ENCODE peak calls at places on chromosomes 2 and 18, in six cellular contexts. A is mesenteric fat pad; F is dorsolateral prefrontal cortex; E is iris pigment epithelial cell; U is hypothalamus; Y is stimulated activated naive B cell treated with anti-CD40 and anti-IgM and Interleukin-4, amounts not matched to agents 10 μg/mL and 1 μg/mL and 100 μg/mL, for 72 hours. H is an unnamed sample.

GRCh38 chr18:25592804-25593360 is 240.9 kb upstream of the ZNF521 start:
- DNase-seq in A (no peak), F (no peak), E (no peak), U (no peak), Y (no peak), H (no peak)

GRCh38 chr2:124988111-124988510 is 963.0 kb downstream of the CNTNAP5 start:
- DNase-seq in A (no peak), F (no peak), E (no peak), U (no peak), Y (no peak), H (no peak)

GRCh38 chr2:240143801-240144648 is 3.6 kb upstream of the OTOS start:
- DNase-seq in A (no peak), F (peak), E (peak), U (peak), Y (peak), H (peak)

GRCh38 chr18:56083097-56083865 is 495.3 kb upstream of the TCF4 start:
- DNase-seq in A (no peak), F (no peak), E (peak), U (no peak), Y (no peak), H (peak)

GRCh38 chr2:119293254-119293653 is 69.6 kb downstream of the STEAP3 start:
- DNase-seq in A (no peak), F (no peak), E (peak), U (no peak), Y (no peak), H (peak)

GRCh38 chr2:96146151-96146880 is 1.1 kb upstream of the DUSP2 start:
- DNase-seq in A (peak), F (no peak), E (no peak), U (peak), Y (peak), H (peak)

GRCh38 chr2:175373001-175373727 is 191.7 kb upstream of the ATP5MC3 start:
- DNase-seq in A (no peak), F (no peak), E (peak), U (no peak), Y (no peak), H (no peak)

GRCh38 chr18:48838166-48838775 is 112.5 kb downstream of the SMAD7 start:
- DNase-seq in A (no peak), F (peak), E (no peak), U (no peak), Y (no peak), H (no peak)

GRCh38 chr2:211103989-211104388 is 547.6 kb downstream of the CPS1 start:
- DNase-seq in A (no peak), F (no peak), E (no peak), U (no peak), Y (no peak), H (peak)

H was measured in epithelial cell of esophagus.